ENCODE peak calls at places on chromosomes 2 and 18, in five cellular contexts. B is hypothalamus, P is NCI-H345, C is NCI-H510A treated with DMSO at 0.1 percent for 48 hours, W is HAP-1. Z is an unnamed sample.

GRCh38 chr2:40721595-40721994 is 269.7 kb upstream of the SLC8A1 start:
- DNase-seq in B (no peak), P (no peak), C (no peak), W (no peak), Z (no peak)

GRCh38 chr2:63741884-63742583 is 99.7 kb upstream of the UGP2 start:
- DNase-seq in B (no peak), P (no peak), C (no peak), W (no peak), Z (no peak)

GRCh38 chr2:99811544-99811943 is 321.7 kb upstream of the REV1 start:
- DNase-seq in B (no peak), P (no peak), C (no peak), W (no peak), Z (no peak)

GRCh38 chr2:147356157-147356556 is 488.7 kb upstream of the ACVR2A start:
- DNase-seq in B (no peak), P (no peak), C (no peak), W (no peak), Z (no peak)

GRCh38 chr18:48959921-48960920 is 9.5 kb upstream of the SMAD7 start:
- DNase-seq in B (no peak), P (no peak), C (no peak), W (peak; percentile 89), Z (no peak)

GRCh38 chr2:10447300-10448207 is 573 bp downstream of the ODC1 start:
- DNase-seq in B (peak; percentile 66), P (peak; percentile 41), C (peak; percentile 28), W (peak; percentile 41), Z (peak; percentile 51)

GRCh38 chr2:152648336-152648735 is 68.9 kb downstream of the PRPF40A start:
- DNase-seq in B (no peak), P (no peak), C (peak; percentile 3), W (no peak), Z (no peak)

GRCh38 chr2:28360742-28361293 is 31.8 kb upstream of the FOSL2 start:
- DNase-seq in B (no peak), P (no peak), C (no peak), W (no peak), Z (no peak)

GRCh38 chr2:5387421-5387820 is 304.8 kb upstream of the SOX11 start:
- DNase-seq in B (no peak), P (peak; percentile 11), C (peak; percentile 53), W (no peak), Z (no peak)

GRCh38 chr2:30436859-30437435 is 10.1 kb upstream of the LCLAT1 start:
- DNase-seq in B (no peak), P (no peak), C (no peak), W (no peak), Z (no peak)

GRCh38 chr2:162732946-162733698 is 105.4 kb downstream of the KCNH7 start:
- DNase-seq in B (no peak), P (peak; percentile 90), C (peak; percentile 91), W (no peak), Z (no peak)